ENCODE peak calls at places on chromosomes 12 and 14, in four cellular contexts. K is HepG2, T is GM12878, W is K562. O is an unnamed sample.

GRCh38 chr12:109731231-109731731 is 17.7 kb downstream of the FAM222A start:
- DNase-seq in T (no peak), K (no peak), W (no peak), O (peak; percentile 45)

GRCh38 chr12:64611430-64612286 is 1.4 kb downstream of the RASSF3 start:
- DNase-seq in W (no peak), T (no peak), K (no peak), O (peak; percentile 66)

GRCh38 chr14:78606111-78606510 is 435.9 kb downstream of the NRXN3 start:
- DNase-seq in W (no peak), K (no peak), T (no peak), O (no peak)

GRCh38 chr14:89065879-89066278 is 241.4 kb downstream of the TTC8 start:
- DNase-seq in W (no peak), K (no peak), T (no peak), O (no peak)

GRCh38 chr14:77041837-77042557 is 13.5 kb upstream of the IRF2BPL start:
- DNase-seq in W (no peak), K (no peak), T (no peak), O (no peak)

GRCh38 chr12:117408161-117408791 is 46.9 kb upstream of the NOS1 start:
- DNase-seq in W (no peak), K (no peak), T (no peak), O (peak; percentile 43)

GRCh38 chr14:68510201-68510600 is 282.7 kb downstream of the ZFP36L1 start:
- DNase-seq in K (no peak), T (no peak), W (no peak), O (peak; percentile 81)

GRCh38 chr12:115255962-115256361 is 572.0 kb upstream of the TBX3 start:
- DNase-seq in K (no peak), W (no peak), T (no peak), O (no peak)

GRCh38 chr12:3680919-3681594 is 71.9 kb downstream of the CRACR2A start:
- DNase-seq in T (no peak), W (no peak), K (no peak), O (peak; percentile 51)

GRCh38 chr12:111387747-111388365 is 17.9 kb upstream of the SH2B3 start:
- DNase-seq in K (no peak), T (no peak), W (no peak), O (no peak)

GRCh38 chr14:101083564-101084435 is 180.3 kb upstream of the RTL1 start:
- DNase-seq in W (no peak), T (no peak), K (peak; percentile 20), O (no peak)

GRCh38 chr14:54440454-54440853 is 720 bp downstream of the CNIH1 start:
- DNase-seq in W (no peak), T (no peak), K (no peak), O (no peak)

GRCh38 chr14:101185946-101186345 is 282.4 kb upstream of the RTL1 start:
- DNase-seq in T (no peak), W (no peak), K (no peak), O (peak; percentile 8)

GRCh38 chr12:111310076-111310870 is 58.6 kb downstream of the PHETA1 start:
- DNase-seq in K (no peak), T (no peak), W (no peak), O (no peak)

GRCh38 chr14:69685716-69686115 is 74.3 kb downstream of the SUSD6 start:
- DNase-seq in K (peak; percentile 62), T (no peak), W (no peak), O (no peak)

GRCh38 chr14:70856851-70857498 is 47.7 kb upstream of the MAP3K9 start:
- DNase-seq in T (no peak), K (no peak), W (no peak), O (no peak)

GRCh38 chr12:48198619-48198973 is 4.5 kb downstream of the OR10AD1 start:
- DNase-seq in K (no peak), W (peak; percentile 32), T (no peak), O (peak; percentile 50)

GRCh38 chr12:59004466-59004865 is 84.2 kb upstream of the LRIG3 start:
- DNase-seq in K (no peak), T (no peak), W (no peak), O (no peak)

GRCh38 chr12:57008113-57008687 is 1.9 kb upstream of the ZBTB39 start:
- DNase-seq in T (peak; percentile 27), K (peak; percentile 59), W (no peak), O (peak; percentile 72)

GRCh38 chr14:36827861-36828260 is 166.2 kb downstream of the PAX9 start:
- DNase-seq in K (no peak), W (no peak), T (no peak), O (no peak)

GRCh38 chr12:1650954-1651353 is 21.9 kb downstream of the WNT5B start:
- DNase-seq in K (no peak), W (no peak), T (no peak), O (no peak)

GRCh38 chr12:30990316-30990715 is 63.8 kb downstream of the TSPAN11 start:
- DNase-seq in W (no peak), T (no peak), K (no peak), O (no peak)

GRCh38 chr14:30874120-30874998 is at the start of gene COCH:
- DNase-seq in W (peak; percentile 82), T (no peak), K (peak; percentile 71), O (peak; percentile 92)

GRCh38 chr12:105013892-105014291 is 27.8 kb downstream of the NOPCHAP1 start:
- DNase-seq in T (no peak), K (no peak), W (no peak), O (no peak)

GRCh38 chr12:93573552-93574223 is 1.2 kb downstream of the SOCS2 start:
- DNase-seq in W (no peak), K (no peak), T (no peak), O (no peak)

GRCh38 chr14:94536836-94537235 is 24.4 kb upstream of the SERPINA4 start:
- DNase-seq in K (peak; percentile 71), T (no peak), W (no peak), O (no peak)

GRCh38 chr14:68695871-68696665 is 96.8 kb downstream of the ZFP36L1 start:
- DNase-seq in W (no peak), T (no peak), K (no peak), O (no peak)

GRCh38 chr12:103956515-103957027 is 9.1 kb upstream of the TDG start:
- DNase-seq in K (peak; percentile 11), W (no peak), T (no peak), O (no peak)

GRCh38 chr12:48779869-48780268 is 9.0 kb downstream of the ADCY6 start:
- DNase-seq in K (no peak), T (no peak), W (no peak), O (no peak)

GRCh38 chr14:32697704-32698103 is 241.0 kb upstream of the NPAS3 start:
- DNase-seq in W (no peak), T (no peak), K (no peak), O (no peak)
- TF ChIP-seq FOXM1 in W (no peak), T (no peak), K (no peak), O (no peak)

GRCh38 chr12:102921240-102921639 is 4.2 kb upstream of the PAH start:
- DNase-seq in T (no peak), W (no peak), K (peak; percentile 33), O (no peak)

GRCh38 chr12:102917026-102917787 is at the start of gene PAH:
- DNase-seq in W (peak; percentile 27), K (peak; percentile 91), T (no peak), O (peak; percentile 14)

GRCh38 chr12:102916252-102917025 is 605 bp downstream of the PAH start:
- DNase-seq in T (no peak), W (no peak), K (no peak), O (no peak)

GRCh38 chr12:102918840-102919239 is 1.8 kb upstream of the PAH start:
- DNase-seq in K (no peak), T (no peak), W (no peak), O (no peak)

DNA sequence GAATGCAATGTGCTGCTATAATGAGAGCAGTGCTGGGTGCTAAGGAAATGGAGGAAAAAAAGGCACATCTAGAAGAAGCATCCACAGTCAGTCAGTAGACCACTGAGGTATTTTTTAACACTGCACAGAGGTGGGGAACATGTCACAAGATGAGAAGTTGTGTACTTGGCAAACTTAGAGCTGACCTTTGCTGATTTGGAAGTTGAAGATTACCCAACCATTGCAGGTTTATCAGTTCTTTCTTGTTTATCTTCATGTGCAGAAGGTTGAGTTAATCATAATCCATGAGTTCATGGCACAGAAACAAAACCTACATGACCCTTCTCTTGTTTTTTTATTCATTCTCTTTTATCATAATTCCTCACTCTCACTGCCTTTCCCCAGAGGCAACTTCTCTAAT is 3.2 kb upstream of the PAH start:
- DNase-seq in W (no peak), K (peak; percentile 94), T (no peak), O (no peak)
- TF ChIP-seq REST in W (no peak), K (peak; percentile 75), T (no peak), O (no peak)

GRCh38 chr12:67086116-67086515 is 183.0 kb upstream of the CAND1 start:
- DNase-seq in K (no peak), W (no peak), T (no peak), O (no peak)
- TF ChIP-seq FOXM1 in K (no peak), W (no peak), T (no peak), O (no peak)

GRCh38 chr12:63068857-63069442 is 82.1 kb downstream of the AVPR1A start:
- DNase-seq in K (peak; percentile 33), T (no peak), W (peak; percentile 35), O (peak; percentile 0)
- TF ChIP-seq REST in K (no peak), T (no peak), W (no peak), O (no peak)

O was measured in SK-N-SH.